ENCODE peak calls at places on chromosomes 6 and 20, in eight cellular contexts. One of them, this sample, is unnamed.
A peak's percentile ranks its signal among the peaks of the same experiment; 100 is the strongest.

GRCh38 chr6:115591973-115592486 is 468.7 kb downstream of the FRK start:
- DNase-seq in DND-41: no peak
- DNase-seq in esophagus muscularis mucosa: no peak
- DNase-seq in GM06990: no peak
- DNase-seq in heart right ventricle: no peak
- DNase-seq in choroid plexus epithelial cell: no peak
- DNase-seq in AG04450: no peak
- DNase-seq in CD4-positive, alpha-beta T cell: no peak
- DNase-seq in this sample: no peak

GRCh38 chr6:141744194-141744925 is 388.4 kb upstream of the GJE1 start:
- DNase-seq in DND-41: no peak
- DNase-seq in esophagus muscularis mucosa: no peak
- DNase-seq in GM06990: no peak
- DNase-seq in heart right ventricle: no peak
- DNase-seq in choroid plexus epithelial cell: peak; percentile 9
- DNase-seq in AG04450: no peak
- DNase-seq in CD4-positive, alpha-beta T cell: no peak
- DNase-seq in this sample: no peak

GRCh38 chr20:13753436-13754036 is 31.2 kb downstream of the ESF1 start:
- DNase-seq in DND-41: no peak
- DNase-seq in esophagus muscularis mucosa: no peak
- DNase-seq in GM06990: no peak
- DNase-seq in heart right ventricle: no peak
- DNase-seq in choroid plexus epithelial cell: no peak
- DNase-seq in AG04450: no peak
- DNase-seq in CD4-positive, alpha-beta T cell: no peak
- DNase-seq in this sample: no peak

GRCh38 chr6:139423970-139424667 is 49.7 kb upstream of the CITED2 start:
- DNase-seq in DND-41: no peak
- DNase-seq in esophagus muscularis mucosa: no peak
- DNase-seq in GM06990: no peak
- DNase-seq in heart right ventricle: no peak
- DNase-seq in choroid plexus epithelial cell: no peak
- DNase-seq in AG04450: no peak
- DNase-seq in CD4-positive, alpha-beta T cell: no peak
- DNase-seq in this sample: no peak

GRCh38 chr6:18154507-18155272 is at the start of gene TPMT:
- DNase-seq in DND-41: peak; percentile 29
- DNase-seq in esophagus muscularis mucosa: peak; percentile 99
- DNase-seq in GM06990: no peak
- DNase-seq in heart right ventricle: peak; percentile 99
- DNase-seq in choroid plexus epithelial cell: no peak
- DNase-seq in AG04450: no peak
- DNase-seq in CD4-positive, alpha-beta T cell: peak; percentile 1
- DNase-seq in this sample: peak; percentile 17

GRCh38 chr6:5231289-5231688 is 29.5 kb downstream of the LYRM4 start:
- DNase-seq in DND-41: no peak
- DNase-seq in esophagus muscularis mucosa: no peak
- DNase-seq in GM06990: no peak
- DNase-seq in heart right ventricle: no peak
- DNase-seq in choroid plexus epithelial cell: no peak
- DNase-seq in AG04450: no peak
- DNase-seq in CD4-positive, alpha-beta T cell: no peak
- DNase-seq in this sample: no peak

GRCh38 chr20:46277602-46278001 is 30.7 kb downstream of the CDH22 start:
- DNase-seq in DND-41: no peak
- DNase-seq in esophagus muscularis mucosa: no peak
- DNase-seq in GM06990: no peak
- DNase-seq in heart right ventricle: no peak
- DNase-seq in choroid plexus epithelial cell: no peak
- DNase-seq in AG04450: no peak
- DNase-seq in CD4-positive, alpha-beta T cell: no peak
- DNase-seq in this sample: no peak

GRCh38 chr20:54148947-54149764 is 24.6 kb downstream of the CYP24A1 start:
- DNase-seq in DND-41: no peak
- DNase-seq in esophagus muscularis mucosa: no peak
- DNase-seq in GM06990: no peak
- DNase-seq in heart right ventricle: no peak
- DNase-seq in choroid plexus epithelial cell: no peak
- DNase-seq in AG04450: no peak
- DNase-seq in CD4-positive, alpha-beta T cell: no peak
- DNase-seq in this sample: no peak

GRCh38 chr20:43736588-43737091 is 9.8 kb upstream of the GTSF1L start:
- DNase-seq in DND-41: no peak
- DNase-seq in esophagus muscularis mucosa: no peak
- DNase-seq in GM06990: peak; percentile 75
- DNase-seq in heart right ventricle: no peak
- DNase-seq in choroid plexus epithelial cell: peak; percentile 41
- DNase-seq in AG04450: no peak
- DNase-seq in CD4-positive, alpha-beta T cell: no peak
- DNase-seq in this sample: peak; percentile 78

GRCh38 chr6:24584390-24584735 is 61.6 kb downstream of the KIAA0319 start:
- DNase-seq in DND-41: no peak
- DNase-seq in esophagus muscularis mucosa: no peak
- DNase-seq in GM06990: no peak
- DNase-seq in heart right ventricle: no peak
- DNase-seq in choroid plexus epithelial cell: no peak
- DNase-seq in AG04450: no peak
- DNase-seq in CD4-positive, alpha-beta T cell: no peak
- DNase-seq in this sample: no peak

GRCh38 chr20:58303547-58303946 is 6.0 kb upstream of the RAB22A start:
- DNase-seq in DND-41: no peak
- DNase-seq in esophagus muscularis mucosa: no peak
- DNase-seq in GM06990: no peak
- DNase-seq in heart right ventricle: no peak
- DNase-seq in choroid plexus epithelial cell: no peak
- DNase-seq in AG04450: no peak
- DNase-seq in CD4-positive, alpha-beta T cell: no peak
- DNase-seq in this sample: no peak

GRCh38 chr6:85402071-85402470 is 47.8 kb upstream of the NT5E start:
- DNase-seq in DND-41: no peak
- DNase-seq in esophagus muscularis mucosa: no peak
- DNase-seq in GM06990: no peak
- DNase-seq in heart right ventricle: no peak
- DNase-seq in choroid plexus epithelial cell: no peak
- DNase-seq in AG04450: no peak
- DNase-seq in CD4-positive, alpha-beta T cell: no peak
- DNase-seq in this sample: no peak

GRCh38 chr6:84525907-84526306 is 238.5 kb downstream of the TBX18 start:
- DNase-seq in DND-41: no peak
- DNase-seq in esophagus muscularis mucosa: no peak
- DNase-seq in GM06990: no peak
- DNase-seq in heart right ventricle: no peak
- DNase-seq in choroid plexus epithelial cell: no peak
- DNase-seq in AG04450: no peak
- DNase-seq in CD4-positive, alpha-beta T cell: no peak
- DNase-seq in this sample: no peak

GRCh38 chr6:157505912-157506491 is 125.0 kb downstream of the ZDHHC14 start:
- DNase-seq in DND-41: no peak
- DNase-seq in esophagus muscularis mucosa: no peak
- DNase-seq in GM06990: no peak
- DNase-seq in heart right ventricle: no peak
- DNase-seq in choroid plexus epithelial cell: no peak
- DNase-seq in AG04450: no peak
- DNase-seq in CD4-positive, alpha-beta T cell: no peak
- DNase-seq in this sample: no peak

GRCh38 chr6:107736713-107737396 is 87.3 kb downstream of the SCML4 start:
- DNase-seq in DND-41: peak; percentile 41
- DNase-seq in esophagus muscularis mucosa: peak; percentile 75
- DNase-seq in GM06990: no peak
- DNase-seq in heart right ventricle: no peak
- DNase-seq in choroid plexus epithelial cell: no peak
- DNase-seq in AG04450: no peak
- DNase-seq in CD4-positive, alpha-beta T cell: no peak
- DNase-seq in this sample: no peak

GRCh38 chr6:167825759-167826229 is 917 bp upstream of the AFDN start:
- DNase-seq in DND-41: no peak
- DNase-seq in esophagus muscularis mucosa: no peak
- DNase-seq in GM06990: peak; percentile 36
- DNase-seq in heart right ventricle: peak; percentile 44
- DNase-seq in choroid plexus epithelial cell: peak; percentile 46
- DNase-seq in AG04450: no peak
- DNase-seq in CD4-positive, alpha-beta T cell: peak; percentile 18
- DNase-seq in this sample: peak; percentile 25

GRCh38 chr6:53630533-53631269 is 34.9 kb downstream of the KLHL31 start:
- DNase-seq in DND-41: no peak
- DNase-seq in esophagus muscularis mucosa: no peak
- DNase-seq in GM06990: no peak
- DNase-seq in heart right ventricle: no peak
- DNase-seq in choroid plexus epithelial cell: no peak
- DNase-seq in AG04450: no peak
- DNase-seq in CD4-positive, alpha-beta T cell: no peak
- DNase-seq in this sample: no peak

GRCh38 chr6:11058406-11058805 is 14.3 kb upstream of the ELOVL2 start:
- DNase-seq in DND-41: no peak
- DNase-seq in esophagus muscularis mucosa: no peak
- DNase-seq in GM06990: no peak
- DNase-seq in heart right ventricle: no peak
- DNase-seq in choroid plexus epithelial cell: no peak
- DNase-seq in AG04450: no peak
- DNase-seq in CD4-positive, alpha-beta T cell: no peak
- DNase-seq in this sample: no peak

DNA sequence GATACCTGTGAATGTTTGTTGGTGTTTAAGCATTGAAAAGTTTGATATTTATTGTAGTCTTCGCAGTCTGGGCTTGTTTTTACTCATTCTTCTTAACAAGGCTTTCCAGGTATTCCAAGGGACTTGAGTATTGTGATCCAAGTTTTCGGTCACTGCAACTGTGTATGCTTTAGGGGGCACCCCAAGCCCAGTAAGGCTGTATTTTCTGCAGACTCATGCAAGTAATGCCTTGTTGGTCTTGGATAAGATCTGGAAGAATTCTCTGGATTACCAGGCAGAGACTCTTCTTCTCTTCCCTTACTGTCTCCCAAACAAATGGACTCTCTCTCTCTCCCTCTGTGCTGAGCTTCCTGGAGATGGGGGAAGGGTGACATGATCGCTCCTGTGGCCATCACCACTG is 82.1 kb downstream of the RFPL4B start:
- DNase-seq in DND-41: no peak
- DNase-seq in esophagus muscularis mucosa: no peak
- DNase-seq in GM06990: no peak
- DNase-seq in heart right ventricle: no peak
- DNase-seq in choroid plexus epithelial cell: peak; percentile 64
- DNase-seq in AG04450: no peak
- DNase-seq in CD4-positive, alpha-beta T cell: no peak
- DNase-seq in this sample: no peak
- TF ChIP-seq CTCF in DND-41: no peak
- TF ChIP-seq CTCF in esophagus muscularis mucosa: no peak
- TF ChIP-seq CTCF in GM06990: no peak
- TF ChIP-seq CTCF in heart right ventricle: peak; percentile 23
- TF ChIP-seq CTCF in choroid plexus epithelial cell: peak; percentile 55
- TF ChIP-seq CTCF in AG04450: peak; percentile 47
- TF ChIP-seq CTCF in CD4-positive, alpha-beta T cell: no peak
- TF ChIP-seq CTCF in this sample: no peak

DNA sequence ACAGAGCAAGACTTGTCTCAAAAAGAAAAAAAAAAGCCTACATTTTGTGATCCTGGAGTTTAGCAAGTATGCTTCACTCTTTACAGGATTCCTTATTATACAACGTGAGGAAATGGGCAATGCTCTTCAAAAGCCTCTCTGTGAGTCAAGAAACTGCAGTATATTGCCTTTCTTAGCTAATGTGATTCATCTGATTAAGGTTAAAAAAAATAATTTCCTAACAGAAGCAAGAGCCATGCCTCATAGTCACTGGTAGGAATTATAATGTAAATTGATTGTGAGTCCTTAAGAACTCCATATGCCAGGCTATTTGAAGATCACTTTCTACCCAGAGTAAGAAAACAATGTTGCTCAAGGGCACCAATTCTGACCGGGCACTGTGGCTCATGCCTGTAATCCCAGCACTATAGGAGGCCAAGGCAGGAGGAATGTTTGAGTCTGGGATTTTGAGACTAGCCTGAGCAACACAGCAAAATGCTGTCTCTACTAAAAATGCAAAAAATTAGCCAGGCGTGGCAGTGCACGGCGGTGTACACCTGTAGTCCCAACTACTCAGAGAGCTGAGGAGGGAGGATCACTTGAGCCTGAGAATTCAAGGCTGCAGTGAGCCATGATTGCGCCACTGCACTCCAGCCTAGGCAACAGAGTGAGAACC is 43.3 kb downstream of the SLC26A8 start:
- DNase-seq in DND-41: no peak
- DNase-seq in esophagus muscularis mucosa: peak; percentile 47
- DNase-seq in GM06990: no peak
- DNase-seq in heart right ventricle: no peak
- DNase-seq in choroid plexus epithelial cell: no peak
- DNase-seq in AG04450: no peak
- DNase-seq in CD4-positive, alpha-beta T cell: no peak
- DNase-seq in this sample: no peak
- TF ChIP-seq CTCF in DND-41: no peak
- TF ChIP-seq CTCF in esophagus muscularis mucosa: no peak
- TF ChIP-seq CTCF in GM06990: no peak
- TF ChIP-seq CTCF in heart right ventricle: no peak
- TF ChIP-seq CTCF in choroid plexus epithelial cell: no peak
- TF ChIP-seq CTCF in AG04450: no peak
- TF ChIP-seq CTCF in CD4-positive, alpha-beta T cell: no peak
- TF ChIP-seq CTCF in this sample: no peak

GRCh38 chr20:17951323-17951722 is 17.3 kb downstream of the SNX5 start:
- DNase-seq in DND-41: no peak
- DNase-seq in esophagus muscularis mucosa: no peak
- DNase-seq in GM06990: no peak
- DNase-seq in heart right ventricle: no peak
- DNase-seq in choroid plexus epithelial cell: no peak
- DNase-seq in AG04450: no peak
- DNase-seq in CD4-positive, alpha-beta T cell: no peak
- DNase-seq in this sample: no peak

GRCh38 chr20:17955302-17955701 is 13.3 kb downstream of the SNX5 start:
- DNase-seq in DND-41: no peak
- DNase-seq in esophagus muscularis mucosa: no peak
- DNase-seq in GM06990: no peak
- DNase-seq in heart right ventricle: no peak
- DNase-seq in choroid plexus epithelial cell: peak; percentile 52
- DNase-seq in AG04450: no peak
- DNase-seq in CD4-positive, alpha-beta T cell: no peak
- DNase-seq in this sample: no peak

GRCh38 chr20:17953935-17954334 is 14.7 kb downstream of the SNX5 start:
- DNase-seq in DND-41: no peak
- DNase-seq in esophagus muscularis mucosa: no peak
- DNase-seq in GM06990: no peak
- DNase-seq in heart right ventricle: no peak
- DNase-seq in choroid plexus epithelial cell: no peak
- DNase-seq in AG04450: no peak
- DNase-seq in CD4-positive, alpha-beta T cell: no peak
- DNase-seq in this sample: no peak

GRCh38 chr20:17950670-17951069 is 17.9 kb downstream of the SNX5 start:
- DNase-seq in DND-41: no peak
- DNase-seq in esophagus muscularis mucosa: no peak
- DNase-seq in GM06990: no peak
- DNase-seq in heart right ventricle: no peak
- DNase-seq in choroid plexus epithelial cell: no peak
- DNase-seq in AG04450: no peak
- DNase-seq in CD4-positive, alpha-beta T cell: no peak
- DNase-seq in this sample: no peak

GRCh38 chr20:17952692-17953684 is 15.6 kb downstream of the SNX5 start:
- DNase-seq in DND-41: no peak
- DNase-seq in esophagus muscularis mucosa: no peak
- DNase-seq in GM06990: no peak
- DNase-seq in heart right ventricle: no peak
- DNase-seq in choroid plexus epithelial cell: no peak
- DNase-seq in AG04450: no peak
- DNase-seq in CD4-positive, alpha-beta T cell: no peak
- DNase-seq in this sample: no peak
- TF ChIP-seq CTCF in DND-41: no peak
- TF ChIP-seq CTCF in esophagus muscularis mucosa: no peak
- TF ChIP-seq CTCF in GM06990: no peak
- TF ChIP-seq CTCF in heart right ventricle: no peak
- TF ChIP-seq CTCF in choroid plexus epithelial cell: no peak
- TF ChIP-seq CTCF in AG04450: no peak
- TF ChIP-seq CTCF in CD4-positive, alpha-beta T cell: no peak
- TF ChIP-seq CTCF in this sample: no peak

GRCh38 chr6:40852667-40853383 is 186.2 kb downstream of the UNC5CL start:
- DNase-seq in DND-41: peak; percentile 37
- DNase-seq in esophagus muscularis mucosa: no peak
- DNase-seq in GM06990: no peak
- DNase-seq in heart right ventricle: no peak
- DNase-seq in choroid plexus epithelial cell: peak; percentile 6
- DNase-seq in AG04450: no peak
- DNase-seq in CD4-positive, alpha-beta T cell: no peak
- DNase-seq in this sample: peak; percentile 28
- TF ChIP-seq CTCF in DND-41: peak; percentile 71
- TF ChIP-seq CTCF in esophagus muscularis mucosa: peak; percentile 24
- TF ChIP-seq CTCF in GM06990: peak; percentile 51
- TF ChIP-seq CTCF in heart right ventricle: peak; percentile 29
- TF ChIP-seq CTCF in choroid plexus epithelial cell: peak; percentile 57
- TF ChIP-seq CTCF in AG04450: peak; percentile 50
- TF ChIP-seq CTCF in CD4-positive, alpha-beta T cell: peak; percentile 18
- TF ChIP-seq CTCF in this sample: peak; percentile 67